ENCODE peak calls at places on chromosomes 5 and 9, in eight cellular contexts. J is NCI-H446; Y is GM12892; X is stimulated activated CD8-positive, alpha-beta memory T cell treated with anti-CD3 and anti-CD28 coated beads, Interleukin-7, amount 100 ng/mL, for 24 hours; B is activated T-helper 9 cell treated with anti-CD3 and anti-CD28 coated beads, Interleukin-2, amount 50 U/mL, for 16 hours; W is HFF-Myc; N is sciatic nerve; M is activated CD4-positive, CD25-positive, alpha-beta regulatory T cell treated with anti-CD3 and anti-CD28 coated beads, Interleukin-2, amount 50 U/mL, for 72 hours. L is an unnamed sample.

GRCh38 chr9:110126986-110127864 is 80.7 kb downstream of the C9orf152 start:
- DNase-seq in N (peak; percentile 83), X (no peak), M (no peak), J (no peak), Y (no peak), W (no peak), B (no peak), L (peak; percentile 54)

GRCh38 chr5:78763659-78764189 is 115.2 kb upstream of the LHFPL2 start:
- DNase-seq in N (no peak), M (no peak), J (no peak), B (no peak), Y (no peak), X (no peak), W (no peak), L (no peak)

GRCh38 chr9:71459082-71459481 is 309.2 kb downstream of the CEMIP2 start:
- DNase-seq in X (no peak), M (no peak), B (no peak), J (no peak), W (no peak), Y (no peak), N (no peak), L (no peak)

GRCh38 chr5:82808960-82809359 is 268.2 kb downstream of the TMEM167A start:
- DNase-seq in M (no peak), Y (no peak), N (no peak), X (no peak), J (no peak), W (no peak), B (no peak), L (no peak)

GRCh38 chr9:35951736-35952135 is 6.2 kb downstream of the OR2S2 start:
- DNase-seq in M (no peak), J (no peak), B (no peak), W (no peak), X (no peak), Y (no peak), N (no peak), L (no peak)

GRCh38 chr5:180499684-180500083 is 5.5 kb downstream of the CNOT6 start:
- DNase-seq in Y (no peak), N (no peak), M (no peak), W (no peak), B (no peak), J (no peak), X (no peak), L (no peak)

GRCh38 chr9:133728856-133729645 is 9.1 kb downstream of the SARDH start:
- DNase-seq in J (no peak), M (no peak), B (no peak), Y (peak; percentile 24), W (no peak), X (no peak), N (no peak), L (no peak)

GRCh38 chr5:94802450-94802849 is 184.0 kb downstream of the SLF1 start:
- DNase-seq in X (no peak), B (no peak), W (no peak), N (no peak), J (no peak), M (no peak), Y (no peak), L (no peak)

GRCh38 chr9:76817489-76817888 is 53.3 kb downstream of the PCA3 start:
- DNase-seq in N (no peak), B (no peak), Y (no peak), J (no peak), M (no peak), W (peak; percentile 86), X (no peak), L (no peak)

GRCh38 chr9:37839491-37840461 is 39.2 kb downstream of the DCAF10 start:
- DNase-seq in J (no peak), B (no peak), Y (no peak), M (no peak), X (no peak), W (no peak), N (no peak), L (no peak)

GRCh38 chr9:79352322-79352721 is 219.4 kb upstream of the TLE4 start:
- DNase-seq in J (no peak), N (no peak), M (no peak), X (no peak), B (no peak), Y (no peak), W (no peak), L (no peak)

GRCh38 chr5:107389130-107389553 is 281.6 kb downstream of the EFNA5 start:
- DNase-seq in Y (no peak), B (no peak), X (no peak), M (no peak), N (no peak), J (peak; percentile 56), W (peak; percentile 45), L (no peak)

GRCh38 chr9:6214451-6214850 is 1.2 kb upstream of the IL33 start:
- DNase-seq in X (no peak), N (no peak), B (no peak), W (no peak), J (no peak), M (no peak), Y (no peak), L (no peak)

GRCh38 chr9:69221036-69221435 is 47.0 kb downstream of the TJP2 start:
- DNase-seq in M (no peak), J (no peak), W (no peak), N (no peak), X (no peak), B (no peak), Y (no peak), L (no peak)

GRCh38 chr5:57778528-57779175 is 296.0 kb upstream of the ACTBL2 start:
- DNase-seq in X (no peak), W (no peak), B (no peak), N (no peak), J (no peak), Y (no peak), M (no peak), L (no peak)

GRCh38 chr5:1172670-1173404 is 28.6 kb upstream of the SLC6A19 start:
- DNase-seq in J (no peak), X (no peak), W (no peak), M (no peak), B (no peak), Y (no peak), N (no peak), L (no peak)

GRCh38 chr5:93054424-93055165 is 526.4 kb downstream of the NR2F1-AS1 start:
- DNase-seq in B (no peak), J (no peak), M (no peak), X (no peak), N (no peak), W (no peak), Y (no peak), L (no peak)

GRCh38 chr5:134184155-134185135 is 7.7 kb upstream of the SKP1 start:
- DNase-seq in M (peak; percentile 77), Y (peak; percentile 60), B (peak; percentile 57), W (peak; percentile 32), N (peak; percentile 82), J (peak; percentile 69), X (peak; percentile 53), L (peak; percentile 75)

GRCh38 chr5:9201761-9202160 is 344.1 kb downstream of the SEMA5A start:
- DNase-seq in N (no peak), X (no peak), W (no peak), B (no peak), J (no peak), Y (no peak), M (no peak), L (no peak)

GRCh38 chr5:142610176-142611001 is 75.5 kb downstream of the FGF1 start:
- DNase-seq in B (no peak), Y (no peak), N (no peak), X (no peak), J (no peak), M (no peak), W (no peak), L (no peak)

GRCh38 chr5:156188026-156188425 is 138.9 kb upstream of the SGCD start:
- DNase-seq in N (no peak), M (no peak), X (no peak), J (peak; percentile 70), B (no peak), W (no peak), Y (no peak), L (no peak)

GRCh38 chr5:141870226-141870625 is 8.0 kb downstream of the PCDH1 start:
- DNase-seq in N (no peak), J (no peak), X (no peak), B (no peak), W (no peak), M (peak; percentile 21), Y (no peak), L (no peak)

GRCh38 chr5:138352071-138352721 is at the start of gene KDM3B:
- DNase-seq in M (peak; percentile 98), W (no peak), Y (peak; percentile 87), J (peak; percentile 82), B (peak; percentile 92), N (peak; percentile 86), X (peak; percentile 79), L (peak; percentile 89)

GRCh38 chr9:137462396-137463193 is 3.5 kb upstream of the NSMF start:
- DNase-seq in X (no peak), M (no peak), J (peak; percentile 22), N (no peak), Y (no peak), B (no peak), W (no peak), L (no peak)

GRCh38 chr9:112820886-112821285 is 69.8 kb downstream of the SLC46A2 start:
- DNase-seq in W (no peak), N (no peak), Y (no peak), B (no peak), M (no peak), X (no peak), J (no peak), L (no peak)

GRCh38 chr5:175821790-175822211 is 49.6 kb upstream of the CPLX2 start:
- DNase-seq in J (no peak), W (no peak), N (no peak), Y (no peak), X (no peak), B (no peak), M (no peak), L (no peak)

GRCh38 chr5:140678993-140679392 is 5.6 kb upstream of the DND1 start:
- DNase-seq in J (no peak), Y (no peak), X (no peak), M (no peak), W (no peak), N (no peak), B (no peak), L (no peak)

GRCh38 chr9:77893706-77894105 is 137.9 kb downstream of the GNAQ start:
- DNase-seq in J (no peak), N (no peak), W (no peak), X (no peak), M (no peak), Y (no peak), B (no peak), L (no peak)

GRCh38 chr5:68444833-68445232 is 229.3 kb downstream of the PIK3R1 start:
- DNase-seq in B (no peak), X (no peak), Y (no peak), W (no peak), N (no peak), M (no peak), J (no peak), L (no peak)

GRCh38 chr5:121693864-121694263 is 157.8 kb upstream of the FTMT start:
- DNase-seq in X (no peak), N (no peak), J (no peak), W (no peak), B (no peak), Y (no peak), M (no peak), L (no peak)

GRCh38 chr5:132777209-132778069 is at the start of gene SEPTIN8:
- DNase-seq in Y (peak; percentile 82), W (no peak), B (peak; percentile 34), J (peak; percentile 26), M (peak; percentile 54), X (no peak), N (peak; percentile 76), L (peak; percentile 61)

GRCh38 chr5:40549611-40550010 is 130.1 kb upstream of the PTGER4 start:
- DNase-seq in J (no peak), M (no peak), N (no peak), Y (no peak), W (no peak), B (no peak), X (no peak), L (no peak)